ENCODE peak calls at places on chromosomes 6 and 20, in seven cellular contexts. B is Daoy, Z is LoVo, R is T-helper 2 cell, M is HT1080, S is NCI-H1092, V is neural progenitor cell. Y is an unnamed sample.

GRCh38 chr6:53734473-53735299 is 60.1 kb upstream of the LRRC1 start:
- DNase-seq in V (peak), Z (peak), B (peak), M (peak), R (no peak), S (peak), Y (no peak)

GRCh38 chr20:39049684-39050554 is 87.8 kb downstream of the DHX35 start:
- DNase-seq in R (peak), B (peak), M (peak), Z (peak), V (peak), S (peak), Y (no peak)

GRCh38 chr6:52647199-52647598 is 23.7 kb upstream of the TMEM14A start:
- DNase-seq in B (no peak), V (no peak), S (no peak), R (no peak), Z (no peak), M (peak), Y (no peak)

GRCh38 chr6:37218501-37218900 is 39.1 kb upstream of the TBC1D22B start:
- DNase-seq in B (no peak), M (no peak), S (no peak), R (no peak), Z (no peak), V (no peak), Y (peak)

GRCh38 chr6:13615802-13616140 is 636 bp downstream of the NOL7 start:
- DNase-seq in V (peak), S (no peak), Z (peak), B (peak), R (peak), M (peak), Y (no peak)

GRCh38 chr6:139847322-139847797 is 472.9 kb upstream of the CITED2 start:
- DNase-seq in R (no peak), V (no peak), M (no peak), B (no peak), S (no peak), Z (no peak), Y (no peak)

GRCh38 chr6:25122622-25123237 is 156.4 kb upstream of the CARMIL1 start:
- DNase-seq in S (peak), V (no peak), B (no peak), R (no peak), M (no peak), Z (no peak), Y (no peak)

GRCh38 chr20:33131949-33132822 is 35.8 kb upstream of the BPIFA2 start:
- DNase-seq in S (no peak), Z (no peak), B (no peak), M (no peak), V (peak), R (no peak), Y (no peak)

GRCh38 chr6:139027620-139028182 is 844 bp upstream of the ABRACL start:
- DNase-seq in R (peak), S (no peak), B (peak), Z (peak), V (peak), M (peak), Y (peak)

GRCh38 chr6:71510057-71510713 is 221.6 kb downstream of the OGFRL1 start:
- DNase-seq in B (peak), Z (peak), M (peak), R (no peak), S (no peak), V (peak), Y (no peak)

GRCh38 chr20:9867196-9867980 is 28.5 kb upstream of the PAK5 start:
- DNase-seq in M (no peak), V (no peak), S (no peak), Z (no peak), R (no peak), B (no peak), Y (no peak)

GRCh38 chr20:48574383-48574782 is 253.4 kb downstream of the PREX1 start:
- DNase-seq in V (peak), M (peak), Z (no peak), S (no peak), B (peak), R (no peak), Y (no peak)

GRCh38 chr20:21052241-21052640 is 53.9 kb downstream of the LINC00237 start:
- DNase-seq in M (no peak), S (no peak), V (no peak), Z (no peak), B (no peak), R (no peak), Y (no peak)

GRCh38 chr6:3791526-3792212 is 40.2 kb upstream of the PXDC1 start:
- DNase-seq in M (no peak), B (no peak), Z (no peak), V (no peak), R (no peak), S (no peak), Y (no peak)

GRCh38 chr6:73579389-73579788 is 58.6 kb upstream of the EEF1A1 start:
- DNase-seq in V (no peak), R (no peak), M (no peak), B (peak), S (no peak), Z (peak), Y (no peak)

GRCh38 chr6:112269165-112269564 is 14.8 kb upstream of the LAMA4 start:
- DNase-seq in M (no peak), V (no peak), S (no peak), Z (no peak), B (peak), R (no peak), Y (no peak)

GRCh38 chr6:109076421-109076820 is 18.2 kb downstream of the SESN1 start:
- DNase-seq in M (no peak), V (no peak), Z (no peak), S (no peak), B (no peak), R (no peak), Y (no peak)

GRCh38 chr6:91864911-91865310 is 1278.0 kb upstream of the MAP3K7 start:
- DNase-seq in B (no peak), S (no peak), R (no peak), V (no peak), Z (no peak), M (no peak), Y (no peak)

GRCh38 chr20:63140683-63141433 is 75.1 kb downstream of the YTHDF1 start:
- DNase-seq in B (no peak), M (no peak), Z (no peak), V (no peak), R (no peak), S (no peak), Y (no peak)

GRCh38 chr6:26183581-26184408 is 96.6 kb downstream of the HFE start:
- DNase-seq in Z (peak), R (peak), M (no peak), V (peak), S (no peak), B (no peak), Y (peak)

GRCh38 chr20:38804682-38805501 is 605 bp upstream of the PPP1R16B start:
- DNase-seq in M (no peak), B (no peak), V (peak), S (no peak), Z (no peak), R (peak), Y (peak)

GRCh38 chr6:136772685-136773472 is 19.4 kb downstream of the MAP3K5 start:
- DNase-seq in S (no peak), V (peak), B (no peak), M (no peak), R (no peak), Z (no peak), Y (no peak)

GRCh38 chr6:156163311-156163710 is 613.9 kb upstream of the ARID1B start:
- DNase-seq in S (no peak), M (no peak), R (no peak), B (no peak), Z (no peak), V (no peak), Y (no peak)